ENCODE peak calls at places on chromosome 6, in seven cellular contexts. D, H, K, M, Q, Z and W are unnamed samples.

GRCh38 chr6:168167431-168168315 is 88.7 kb upstream of the FRMD1 start:
- DNase-seq in D (no peak), H (no peak), K (no peak), M (no peak), Q (no peak), Z (no peak), W (no peak)

GRCh38 chr6:150897400-150897943 is 32.0 kb downstream of the MTHFD1L start:
- DNase-seq in D (no peak), H (no peak), K (no peak), M (no peak), Q (no peak), Z (no peak), W (no peak)

GRCh38 chr6:99002826-99003225 is 55.1 kb upstream of the FBXL4 start:
- DNase-seq in D (no peak), H (no peak), K (no peak), M (no peak), Q (no peak), Z (no peak), W (no peak)

GRCh38 chr6:111361648-111362047 is 121.4 kb downstream of the REV3L start:
- DNase-seq in D (peak), H (peak), K (no peak), M (no peak), Q (peak), Z (no peak), W (no peak)

GRCh38 chr6:25485820-25486559 is 166.0 kb upstream of the SCGN start:
- DNase-seq in D (no peak), H (no peak), K (no peak), M (no peak), Q (peak), Z (no peak), W (no peak)

GRCh38 chr6:142374090-142374783 is 72.4 kb downstream of the ADGRG6 start:
- DNase-seq in D (no peak), H (no peak), K (no peak), M (no peak), Q (no peak), Z (no peak), W (no peak)

GRCh38 chr6:21587182-21587924 is 6.2 kb upstream of the SOX4 start:
- DNase-seq in D (peak), H (peak), K (peak), M (peak), Q (peak), Z (peak), W (no peak)

GRCh38 chr6:88823998-88824397 is 139.4 kb downstream of the RNGTT start:
- DNase-seq in D (peak), H (peak), K (no peak), M (no peak), Q (no peak), Z (no peak), W (no peak)

GRCh38 chr6:10418862-10419748 is 4.2 kb upstream of the TFAP2A start:
- DNase-seq in D (no peak), H (no peak), K (no peak), M (no peak), Q (no peak), Z (peak), W (no peak)